ENCODE peak calls at places on chromosomes 13 and 19, in four cellular contexts. One of them, this sample, is unnamed.

GRCh38 chr13:91988331-91988730 is 589.9 kb downstream of the GPC5 start:
- DNase-seq in HepG2: no peak
- DNase-seq in GM12878: no peak
- DNase-seq in K562: no peak
- DNase-seq in this sample: no peak

GRCh38 chr19:12596927-12597548 is 13.6 kb downstream of the ZNF490 start:
- DNase-seq in HepG2: no peak
- DNase-seq in K562: no peak
- DNase-seq in GM12878: no peak
- DNase-seq in this sample: no peak

GRCh38 chr13:90750021-90750420 is 597.5 kb upstream of the MIR17HG start:
- DNase-seq in HepG2: no peak
- DNase-seq in K562: no peak
- DNase-seq in GM12878: no peak
- DNase-seq in this sample: peak; percentile 67

GRCh38 chr19:44851427-44851826 is 5.3 kb downstream of the NECTIN2 start:
- DNase-seq in HepG2: no peak
- DNase-seq in K562: no peak
- DNase-seq in GM12878: no peak
- DNase-seq in this sample: no peak

GRCh38 chr13:112809332-112810310 is 119.8 kb downstream of the ATP11A start:
- DNase-seq in GM12878: no peak
- DNase-seq in HepG2: no peak
- DNase-seq in K562: no peak
- DNase-seq in this sample: no peak

GRCh38 chr13:22316494-22317025 is 645.7 kb downstream of the FGF9 start:
- DNase-seq in HepG2: no peak
- DNase-seq in K562: no peak
- DNase-seq in GM12878: no peak
- DNase-seq in this sample: no peak

GRCh38 chr19:5156231-5156986 is 184.2 kb downstream of the PTPRS start:
- DNase-seq in HepG2: no peak
- DNase-seq in GM12878: no peak
- DNase-seq in K562: no peak
- DNase-seq in this sample: no peak

GRCh38 chr13:74187564-74187963 is 53.4 kb upstream of the KLF12 start:
- DNase-seq in HepG2: peak; percentile 57
- DNase-seq in K562: no peak
- DNase-seq in GM12878: no peak
- DNase-seq in this sample: no peak

GRCh38 chr13:112615391-112615790 is 27.4 kb upstream of the TUBGCP3 start:
- DNase-seq in HepG2: no peak
- DNase-seq in K562: no peak
- DNase-seq in GM12878: no peak
- DNase-seq in this sample: no peak

GRCh38 chr13:35500071-35500595 is 23.6 kb upstream of the MAB21L1 start:
- DNase-seq in HepG2: no peak
- DNase-seq in K562: no peak
- DNase-seq in GM12878: no peak
- DNase-seq in this sample: no peak

DNA sequence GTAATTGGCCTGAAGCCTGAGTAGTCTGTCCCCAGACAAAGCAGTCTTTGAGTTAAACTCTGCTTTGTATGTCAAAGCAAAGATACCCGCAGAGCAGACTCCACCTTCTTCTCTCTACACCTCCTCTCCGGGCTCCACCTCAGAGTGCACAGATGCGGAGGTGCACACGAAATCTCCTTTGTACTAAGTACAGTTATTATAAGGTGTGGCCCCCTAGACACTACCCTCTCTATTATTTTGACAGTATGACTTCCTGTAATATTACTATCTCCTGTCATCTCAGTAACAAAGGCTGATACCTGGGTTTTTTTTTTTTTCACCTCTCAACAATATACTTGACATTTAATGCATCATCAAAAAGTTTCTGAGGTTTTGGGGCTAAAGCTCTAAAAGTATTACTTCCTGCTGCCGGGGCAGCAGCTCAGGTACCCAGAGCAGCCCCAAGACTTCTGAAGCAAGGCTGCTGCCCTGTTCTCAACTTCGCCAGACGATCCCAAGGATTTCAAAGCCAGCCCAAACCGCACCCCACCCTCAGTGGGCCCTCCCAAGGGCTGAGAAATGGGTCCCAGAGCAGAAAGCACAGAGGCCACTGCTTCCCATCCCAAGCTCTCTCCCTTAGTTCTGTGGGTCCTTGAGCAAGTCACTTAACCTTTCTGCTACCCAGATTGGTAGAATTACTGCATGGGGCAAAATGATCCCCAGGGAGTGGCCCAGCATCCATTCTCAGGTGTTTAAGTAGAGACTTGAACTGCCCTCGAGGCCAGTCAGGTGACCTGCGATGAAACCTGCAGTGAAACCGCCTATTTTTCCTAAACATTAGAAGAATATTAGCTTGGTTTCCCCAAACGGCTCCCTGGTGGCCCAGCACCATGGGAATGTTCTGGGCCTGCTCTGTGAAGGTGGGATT is 180.6 kb downstream of the FOXO1 start:
- DNase-seq in HepG2: no peak
- DNase-seq in GM12878: no peak
- DNase-seq in K562: no peak
- DNase-seq in this sample: no peak
- TF ChIP-seq FOXK2 in HepG2: no peak
- TF ChIP-seq FOXK2 in GM12878: no peak
- TF ChIP-seq FOXK2 in K562: no peak
- TF ChIP-seq FOXK2 in this sample: no peak

GRCh38 chr19:11054628-11055027 is 34.6 kb upstream of the LDLR start:
- DNase-seq in K562: no peak
- DNase-seq in HepG2: no peak
- DNase-seq in GM12878: no peak
- DNase-seq in this sample: no peak

GRCh38 chr19:11058246-11059030 is 30.8 kb upstream of the LDLR start:
- DNase-seq in K562: no peak
- DNase-seq in HepG2: no peak
- DNase-seq in GM12878: no peak
- DNase-seq in this sample: no peak

GRCh38 chr19:11061951-11062350 is 27.3 kb upstream of the LDLR start:
- DNase-seq in K562: no peak
- DNase-seq in HepG2: no peak
- DNase-seq in GM12878: no peak
- DNase-seq in this sample: no peak

GRCh38 chr19:11063434-11063833 is 25.8 kb upstream of the LDLR start:
- DNase-seq in HepG2: no peak
- DNase-seq in GM12878: no peak
- DNase-seq in K562: no peak
- DNase-seq in this sample: no peak

DNA sequence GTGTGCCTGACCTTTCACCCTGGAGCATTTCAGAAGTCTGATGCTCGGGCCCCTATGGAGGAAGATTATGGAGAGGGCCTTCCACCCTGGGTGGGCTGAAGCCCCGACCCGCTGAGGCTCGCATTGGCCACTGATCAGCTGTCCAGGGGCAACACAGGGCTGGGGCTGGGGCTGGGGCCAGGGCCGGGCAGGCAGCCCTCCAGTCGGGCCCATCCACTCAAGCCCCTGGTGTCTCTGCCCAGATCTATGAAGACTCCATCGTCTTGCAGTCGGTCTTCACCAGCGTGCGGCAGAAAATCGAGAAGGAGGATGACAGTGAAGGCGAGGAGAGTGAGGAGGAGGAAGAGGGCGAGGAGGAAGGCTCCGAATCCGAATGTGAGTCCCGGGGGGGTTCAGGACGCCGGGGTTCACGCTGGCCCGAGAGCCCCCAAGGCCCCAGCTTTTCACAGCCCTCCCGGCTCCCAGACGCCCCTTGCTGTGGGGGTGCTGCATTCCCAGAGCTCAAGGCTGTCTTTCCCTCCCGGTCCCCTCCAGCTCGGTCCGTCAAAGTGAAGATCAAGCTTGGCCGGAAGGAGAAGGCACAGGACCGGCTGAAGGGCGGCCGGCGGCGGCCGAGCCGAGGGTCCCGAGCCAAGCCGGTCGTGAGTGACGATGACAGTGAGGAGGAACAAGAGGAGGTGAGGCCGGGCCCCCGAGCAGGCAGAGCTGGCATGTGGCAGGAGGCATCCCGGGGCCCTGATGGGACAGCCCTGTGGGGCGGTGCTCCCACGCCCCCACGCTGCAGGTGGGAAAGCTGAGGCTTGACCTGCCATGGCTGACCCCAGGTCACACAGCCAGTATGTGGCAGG is 29.5 kb upstream of the LDLR start:
- DNase-seq in K562: no peak
- DNase-seq in GM12878: no peak
- DNase-seq in HepG2: no peak
- DNase-seq in this sample: no peak
- TF ChIP-seq FOXK2 in K562: no peak
- TF ChIP-seq FOXK2 in GM12878: no peak
- TF ChIP-seq FOXK2 in HepG2: no peak
- TF ChIP-seq FOXK2 in this sample: no peak

GRCh38 chr19:54473071-54473941 is at the start of gene CDC42EP5:
- DNase-seq in GM12878: no peak
- DNase-seq in K562: peak; percentile 43
- DNase-seq in HepG2: no peak
- DNase-seq in this sample: no peak

GRCh38 chr19:54470276-54470887 is 2.7 kb downstream of the CDC42EP5 start:
- DNase-seq in GM12878: no peak
- DNase-seq in K562: no peak
- DNase-seq in HepG2: no peak
- DNase-seq in this sample: no peak

GRCh38 chr19:54469496-54469934 is 3.6 kb downstream of the CDC42EP5 start:
- DNase-seq in GM12878: no peak
- DNase-seq in K562: no peak
- DNase-seq in HepG2: no peak
- DNase-seq in this sample: no peak

GRCh38 chr19:54473983-54474382 is 887 bp upstream of the CDC42EP5 start:
- DNase-seq in K562: no peak
- DNase-seq in HepG2: no peak
- DNase-seq in GM12878: no peak
- DNase-seq in this sample: no peak

DNA sequence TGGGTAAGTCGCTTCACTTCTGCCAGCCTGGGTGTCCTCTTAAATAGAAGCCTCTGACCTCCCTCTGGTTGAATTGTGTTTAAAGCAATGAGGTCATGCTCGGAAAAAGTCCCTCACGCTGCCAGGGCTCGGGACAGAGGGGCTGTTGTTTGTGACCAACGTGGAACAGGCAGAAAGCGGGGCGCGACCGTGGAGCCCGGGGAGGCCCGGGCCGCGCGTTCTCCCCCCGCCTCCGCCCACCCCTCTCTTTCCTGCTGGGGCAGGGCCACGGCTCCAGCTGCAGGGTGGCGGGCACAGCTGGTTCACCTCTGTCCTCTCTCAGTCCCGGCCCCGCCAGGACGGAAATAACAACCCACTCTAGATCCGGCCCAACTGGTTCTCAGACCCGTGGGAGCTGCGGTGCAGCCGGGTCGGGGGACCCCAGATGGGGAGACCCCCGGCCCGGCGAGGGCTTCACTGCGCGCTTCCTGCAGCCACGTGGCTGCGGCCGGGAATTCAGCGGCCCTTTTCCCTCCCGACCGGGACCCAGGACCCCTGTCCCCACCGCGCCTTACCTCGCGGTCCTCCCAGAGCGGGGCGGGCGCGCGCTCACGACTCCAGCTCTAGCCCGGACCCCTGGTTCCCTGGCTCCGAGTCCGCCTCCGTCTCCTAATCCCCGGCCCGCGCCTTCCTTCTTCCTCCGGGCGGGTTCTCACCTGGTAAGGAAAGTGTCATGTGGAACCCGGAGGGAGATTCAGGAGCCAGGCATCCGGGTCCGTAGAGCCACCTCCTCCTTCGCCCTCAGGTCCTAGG is 1.9 kb downstream of the CDC42EP5 start:
- DNase-seq in K562: no peak
- DNase-seq in GM12878: no peak
- DNase-seq in HepG2: no peak
- DNase-seq in this sample: no peak
- TF ChIP-seq FOXK2 in K562: no peak
- TF ChIP-seq FOXK2 in GM12878: no peak
- TF ChIP-seq FOXK2 in HepG2: no peak
- TF ChIP-seq FOXK2 in this sample: no peak

GRCh38 chr19:47779524-47780214 is 1.2 kb downstream of the SELENOW start:
- DNase-seq in GM12878: no peak
- DNase-seq in HepG2: no peak
- DNase-seq in K562: no peak
- DNase-seq in this sample: no peak
- TF ChIP-seq FOXK2 in GM12878: no peak
- TF ChIP-seq FOXK2 in HepG2: no peak
- TF ChIP-seq FOXK2 in K562: no peak
- TF ChIP-seq FOXK2 in this sample: no peak

DNA sequence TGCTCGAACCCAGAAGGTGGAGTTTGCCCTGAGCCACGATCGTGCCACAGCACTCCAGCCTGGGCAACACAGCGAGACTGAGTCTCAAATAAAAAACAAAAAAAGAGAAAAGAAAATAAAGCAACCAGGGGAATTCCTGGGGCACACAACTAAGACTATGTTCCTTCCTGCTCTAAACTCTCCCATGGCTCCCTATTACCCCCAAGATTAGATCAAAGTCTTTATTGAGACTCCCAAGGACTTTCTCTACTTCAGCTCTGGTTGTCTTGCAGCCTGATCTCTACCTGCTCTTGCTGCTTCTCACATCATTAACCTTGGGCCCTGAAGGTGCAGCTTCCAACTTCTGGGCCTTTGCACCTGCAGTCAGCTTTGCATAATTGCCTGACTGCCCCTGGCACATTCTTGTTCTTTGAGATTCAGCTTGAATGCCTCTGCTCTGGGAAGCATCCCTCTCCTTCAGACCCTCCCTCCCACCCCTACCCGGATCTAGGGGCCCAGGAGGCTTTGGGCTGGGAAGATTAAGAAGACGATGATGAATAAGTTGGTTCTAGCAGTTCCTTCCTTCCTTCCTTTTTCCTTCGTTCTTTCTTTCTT is 16.8 kb upstream of the CERS4 start:
- DNase-seq in GM12878: no peak
- DNase-seq in HepG2: no peak
- DNase-seq in K562: no peak
- DNase-seq in this sample: no peak
- TF ChIP-seq FOXK2 in GM12878: no peak
- TF ChIP-seq FOXK2 in HepG2: no peak
- TF ChIP-seq FOXK2 in K562: no peak
- TF ChIP-seq FOXK2 in this sample: no peak